ENCODE peak calls at places on chromosomes 12 and 14, in eight cellular contexts. W is RWPE1; Y is GDM1; B is NCI-H187 treated with DMSO at 0.1 percent for 48 hours; U is choroid plexus epithelial cell; G is Karpas-422; Q is naive thymus-derived CD4-positive, alpha-beta T cell; V is stimulated activated effector memory CD8-positive, alpha-beta T cell treated with anti-CD3 and anti-CD28 coated beads, Interleukin-12 subunit alpha, Interleukin-12 subunit beta, amount 100 ng/mL, for 72 hours. T is an unnamed sample.

GRCh38 chr12:111557271-111558106 is 41.6 kb downstream of the ATXN2 start:
- DNase-seq in V (no peak), U (peak), G (no peak), W (no peak), B (no peak), Q (no peak), Y (no peak), T (no peak)

GRCh38 chr12:63965936-63966602 is 121.6 kb downstream of the SRGAP1 start:
- DNase-seq in W (no peak), V (no peak), G (no peak), Q (no peak), B (no peak), Y (no peak), U (no peak), T (no peak)

GRCh38 chr12:57616383-57617101 is 5.3 kb downstream of the ARHGEF25 start:
- DNase-seq in Q (no peak), V (no peak), G (no peak), B (no peak), W (peak), Y (no peak), U (peak), T (no peak)

GRCh38 chr14:23335623-23336022 is 14.4 kb downstream of the PABPN1 start:
- DNase-seq in B (no peak), Y (no peak), G (no peak), Q (no peak), W (no peak), U (no peak), V (no peak), T (no peak)

GRCh38 chr12:93857279-93857894 is 180.2 kb downstream of the CRADD start:
- DNase-seq in U (peak), G (no peak), W (peak), B (no peak), V (no peak), Q (no peak), Y (no peak), T (peak)

GRCh38 chr14:53461823-53462222 is 308.7 kb upstream of the DDHD1 start:
- DNase-seq in U (no peak), Y (no peak), G (no peak), V (no peak), Q (no peak), W (no peak), B (peak), T (no peak)

GRCh38 chr12:104689630-104690029 is 232.9 kb downstream of the CHST11 start:
- DNase-seq in V (no peak), U (no peak), G (no peak), Q (no peak), W (no peak), Y (peak), B (no peak), T (no peak)

GRCh38 chr12:125124320-125124966 is 59.2 kb downstream of the AACS start:
- DNase-seq in U (no peak), G (no peak), Y (no peak), B (no peak), V (no peak), Q (no peak), W (peak), T (no peak)

GRCh38 chr12:116266631-116267349 is 10.7 kb downstream of the MED13L start:
- DNase-seq in V (no peak), Y (no peak), Q (no peak), B (no peak), W (no peak), G (no peak), U (peak), T (no peak)

GRCh38 chr12:3747543-3747942 is 5.4 kb downstream of the CRACR2A start:
- DNase-seq in G (no peak), U (no peak), Q (no peak), V (no peak), B (no peak), Y (no peak), W (no peak), T (no peak)

GRCh38 chr14:55350461-55350860 is 61.2 kb downstream of the ATG14 start:
- DNase-seq in B (no peak), W (no peak), Q (no peak), V (no peak), G (no peak), U (no peak), Y (no peak), T (no peak)

GRCh38 chr12:14723763-14724162 is 27.4 kb upstream of the GUCY2C start:
- DNase-seq in B (no peak), W (no peak), Y (peak), U (peak), G (peak), V (peak), Q (peak), T (peak)

GRCh38 chr12:113762155-113762848 is 203.8 kb downstream of the RBM19 start:
- DNase-seq in V (no peak), Q (no peak), W (no peak), B (no peak), Y (no peak), U (no peak), G (peak), T (no peak)

GRCh38 chr14:32896979-32897723 is 41.5 kb upstream of the NPAS3 start:
- DNase-seq in W (peak), V (no peak), B (no peak), Q (no peak), G (no peak), U (peak), Y (no peak), T (no peak)

GRCh38 chr14:77707724-77708408 is at the start of the genes ALKBH1 and SLIRP:
- DNase-seq in U (peak), G (peak), V (peak), B (peak), Y (peak), Q (peak), W (peak), T (peak)

GRCh38 chr12:53258541-53259539 is 9.3 kb upstream of the ESPL1 start:
- DNase-seq in B (no peak), G (no peak), U (peak), V (no peak), Q (no peak), W (no peak), Y (no peak), T (no peak)

GRCh38 chr14:77376380-77376770 is 519 bp downstream of the TMED8 start:
- DNase-seq in G (peak), Y (no peak), U (peak), Q (no peak), W (no peak), B (no peak), V (peak), T (peak)

T was measured in H54.